ENCODE peak calls at places on chromosomes 1 and 21, in five cellular contexts. N, Y, P, H and Q are unnamed samples.

GRCh38 chr1:2529776-2530500 is at the start of gene HES5:
- DNase-seq in N (no peak), P (peak), Y (no peak), H (peak), Q (peak)

GRCh38 chr1:53408013-53408754 is 51.0 kb upstream of the DMRTB1 start:
- DNase-seq in N (no peak), Y (no peak), P (no peak), H (no peak), Q (no peak)

GRCh38 chr1:21311016-21311415 is 20.8 kb upstream of the ECE1 start:
- DNase-seq in N (no peak), H (no peak), Y (no peak), P (no peak), Q (no peak)

GRCh38 chr1:239951518-239952130 is 140.1 kb upstream of the FMN2 start:
- DNase-seq in N (peak), Y (peak), P (peak), H (peak), Q (peak)

GRCh38 chr1:204435886-204436271 is 24.3 kb upstream of the PPP1R15B start:
- DNase-seq in Y (no peak), H (no peak), N (no peak), P (no peak), Q (no peak)

GRCh38 chr21:45153358-45154318 is 79.3 kb downstream of the ADARB1 start:
- DNase-seq in H (no peak), N (no peak), Y (no peak), P (no peak), Q (no peak)

GRCh38 chr1:14345925-14346550 is 252.4 kb upstream of the KAZN start:
- DNase-seq in H (no peak), P (no peak), Y (no peak), N (peak), Q (no peak)

GRCh38 chr1:89126234-89126580 is 293 bp upstream of the GBP2 start:
- DNase-seq in Y (no peak), N (no peak), H (no peak), P (no peak), Q (no peak)

GRCh38 chr1:179229214-179230140 is at the start of gene ABL2:
- DNase-seq in Y (peak), P (peak), H (peak), N (peak), Q (peak)

GRCh38 chr1:228174482-228175315 is 9.1 kb downstream of the IBA57 start:
- DNase-seq in N (no peak), P (no peak), Y (no peak), H (peak), Q (no peak)

GRCh38 chr21:35616090-35616489 is 444.2 kb downstream of the SETD4 start:
- DNase-seq in P (peak), N (peak), Y (no peak), H (no peak), Q (peak)

GRCh38 chr1:248277876-248278275 is at the start of gene OR2T33:
- DNase-seq in N (no peak), P (no peak), H (no peak), Y (no peak), Q (no peak)

GRCh38 chr1:17186216-17186894 is 18.6 kb upstream of the PADI1 start:
- DNase-seq in Y (no peak), N (peak), P (no peak), H (no peak), Q (no peak)

GRCh38 chr1:179141592-179142244 is 59.8 kb downstream of the TOR3A start:
- DNase-seq in H (no peak), P (no peak), Y (no peak), N (peak), Q (no peak)